ENCODE peak calls at places on chromosomes 7 and 10, in six cellular contexts. One of them, this sample, is unnamed.

GRCh38 chr7:102415685-102416225 is 17.6 kb upstream of the ORAI2 start:
- DNase-seq in adipocyte: no peak
- DNase-seq in BJ: no peak
- DNase-seq in CD8-positive, alpha-beta memory T cell: peak; percentile 80
- DNase-seq in cardiac muscle cell: no peak
- DNase-seq in keratinocyte: no peak
- DNase-seq in this sample: no peak

GRCh38 chr7:55019691-55020480 is 1.1 kb downstream of the EGFR start:
- DNase-seq in adipocyte: peak; percentile 59
- DNase-seq in BJ: no peak
- DNase-seq in CD8-positive, alpha-beta memory T cell: no peak
- DNase-seq in cardiac muscle cell: no peak
- DNase-seq in keratinocyte: no peak
- DNase-seq in this sample: no peak

GRCh38 chr10:122140941-122141623 is 130.0 kb upstream of the BTBD16 start:
- DNase-seq in adipocyte: peak; percentile 92
- DNase-seq in BJ: peak; percentile 84
- DNase-seq in CD8-positive, alpha-beta memory T cell: no peak
- DNase-seq in cardiac muscle cell: peak; percentile 86
- DNase-seq in keratinocyte: peak; percentile 90
- DNase-seq in this sample: peak; percentile 88

GRCh38 chr7:47100815-47101435 is 481.0 kb downstream of the TNS3 start:
- DNase-seq in adipocyte: peak; percentile 53
- DNase-seq in BJ: no peak
- DNase-seq in CD8-positive, alpha-beta memory T cell: no peak
- DNase-seq in cardiac muscle cell: peak; percentile 84
- DNase-seq in keratinocyte: no peak
- DNase-seq in this sample: no peak

GRCh38 chr10:29041512-29042150 is 247.2 kb upstream of the LYZL1 start:
- DNase-seq in adipocyte: peak; percentile 30
- DNase-seq in BJ: no peak
- DNase-seq in CD8-positive, alpha-beta memory T cell: no peak
- DNase-seq in cardiac muscle cell: peak; percentile 34
- DNase-seq in keratinocyte: no peak
- DNase-seq in this sample: no peak

GRCh38 chr10:133324198-133324792 is 12.4 kb downstream of the CALY start:
- DNase-seq in adipocyte: peak; percentile 64
- DNase-seq in BJ: no peak
- DNase-seq in CD8-positive, alpha-beta memory T cell: peak; percentile 75
- DNase-seq in cardiac muscle cell: peak; percentile 59
- DNase-seq in keratinocyte: no peak
- DNase-seq in this sample: no peak

GRCh38 chr7:1529383-1530116 is 952 bp upstream of the MAFK start:
- DNase-seq in adipocyte: no peak
- DNase-seq in BJ: no peak
- DNase-seq in CD8-positive, alpha-beta memory T cell: no peak
- DNase-seq in cardiac muscle cell: no peak
- DNase-seq in keratinocyte: no peak
- DNase-seq in this sample: no peak

GRCh38 chr7:904847-905246 is 28.5 kb downstream of the GET4 start:
- DNase-seq in adipocyte: no peak
- DNase-seq in BJ: no peak
- DNase-seq in CD8-positive, alpha-beta memory T cell: no peak
- DNase-seq in cardiac muscle cell: peak; percentile 78
- DNase-seq in keratinocyte: no peak
- DNase-seq in this sample: no peak

GRCh38 chr10:74081918-74082317 is 68.7 kb downstream of the AP3M1 start:
- DNase-seq in adipocyte: no peak
- DNase-seq in BJ: no peak
- DNase-seq in CD8-positive, alpha-beta memory T cell: no peak
- DNase-seq in cardiac muscle cell: no peak
- DNase-seq in keratinocyte: no peak
- DNase-seq in this sample: no peak

GRCh38 chr7:100171087-100171681 is 2.8 kb upstream of the GAL3ST4 start:
- DNase-seq in adipocyte: no peak
- DNase-seq in BJ: no peak
- DNase-seq in CD8-positive, alpha-beta memory T cell: peak; percentile 69
- DNase-seq in cardiac muscle cell: no peak
- DNase-seq in keratinocyte: no peak
- DNase-seq in this sample: no peak

GRCh38 chr10:69337312-69338132 is 59.2 kb downstream of the HK1 start:
- DNase-seq in adipocyte: peak; percentile 46
- DNase-seq in BJ: peak; percentile 65
- DNase-seq in CD8-positive, alpha-beta memory T cell: no peak
- DNase-seq in cardiac muscle cell: peak; percentile 95
- DNase-seq in keratinocyte: no peak
- DNase-seq in this sample: peak; percentile 74

GRCh38 chr10:103273026-103273425 is 3.9 kb upstream of the INA start:
- DNase-seq in adipocyte: peak; percentile 97
- DNase-seq in BJ: peak; percentile 100
- DNase-seq in CD8-positive, alpha-beta memory T cell: no peak
- DNase-seq in cardiac muscle cell: peak; percentile 94
- DNase-seq in keratinocyte: peak; percentile 82
- DNase-seq in this sample: peak; percentile 93

GRCh38 chr7:108875139-108875538 is 305.5 kb downstream of the DNAJB9 start:
- DNase-seq in adipocyte: no peak
- DNase-seq in BJ: no peak
- DNase-seq in CD8-positive, alpha-beta memory T cell: no peak
- DNase-seq in cardiac muscle cell: peak; percentile 53
- DNase-seq in keratinocyte: no peak
- DNase-seq in this sample: no peak

GRCh38 chr7:125563964-125564529 is 634.4 kb upstream of the POT1 start:
- DNase-seq in adipocyte: no peak
- DNase-seq in BJ: no peak
- DNase-seq in CD8-positive, alpha-beta memory T cell: no peak
- DNase-seq in cardiac muscle cell: no peak
- DNase-seq in keratinocyte: no peak
- DNase-seq in this sample: no peak

GRCh38 chr7:156015237-156016020 is 203.2 kb upstream of the SHH start:
- DNase-seq in adipocyte: no peak
- DNase-seq in BJ: no peak
- DNase-seq in CD8-positive, alpha-beta memory T cell: no peak
- DNase-seq in cardiac muscle cell: no peak
- DNase-seq in keratinocyte: no peak
- DNase-seq in this sample: no peak

GRCh38 chr7:49731836-49732235 is 41.6 kb upstream of the VWC2 start:
- DNase-seq in adipocyte: no peak
- DNase-seq in BJ: no peak
- DNase-seq in CD8-positive, alpha-beta memory T cell: no peak
- DNase-seq in cardiac muscle cell: no peak
- DNase-seq in keratinocyte: no peak
- DNase-seq in this sample: no peak

DNA sequence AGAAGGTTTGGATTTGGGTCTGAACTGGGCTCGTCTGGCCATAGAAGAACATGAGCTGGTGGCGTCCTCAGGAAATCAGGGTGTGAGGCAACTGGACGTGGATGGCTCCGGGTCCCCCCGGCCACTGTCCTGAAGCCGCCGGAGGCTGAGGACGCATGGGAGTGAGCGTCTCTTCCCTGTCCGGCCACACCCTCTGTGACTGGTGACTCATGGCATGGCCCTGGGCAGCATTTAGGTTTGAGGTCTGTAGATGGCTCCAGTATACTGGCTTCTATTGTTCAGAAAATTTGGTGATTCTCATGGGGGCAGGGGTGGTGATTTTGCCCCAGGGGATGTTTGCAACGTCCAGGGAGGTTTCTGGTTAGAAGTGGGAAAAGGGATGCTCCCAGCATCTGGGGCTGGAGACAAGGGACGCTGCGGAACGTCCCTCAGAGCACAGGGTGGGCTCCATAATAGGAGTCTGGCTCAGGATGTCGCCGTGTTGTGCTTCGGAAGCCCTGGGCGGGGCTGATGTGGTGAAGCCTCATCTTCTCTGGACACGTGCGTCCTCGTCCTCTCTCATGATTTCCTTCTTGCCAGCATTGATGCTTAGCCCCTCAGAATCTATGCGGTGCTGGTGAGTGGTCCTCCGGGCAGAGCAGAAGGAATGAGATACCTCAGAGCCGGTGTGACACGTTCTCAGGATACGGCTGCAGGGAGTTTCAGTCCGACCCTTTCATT is 49.9 kb downstream of the PITRM1 start:
- DNase-seq in adipocyte: no peak
- DNase-seq in BJ: no peak
- DNase-seq in CD8-positive, alpha-beta memory T cell: no peak
- DNase-seq in cardiac muscle cell: no peak
- DNase-seq in keratinocyte: no peak
- DNase-seq in this sample: no peak
- H3K36me3 ChIP-seq in adipocyte: peaks cover 20% of the 10 kb centered on the region
- H3K36me3 ChIP-seq in BJ: peaks cover 39% of the 10 kb centered on the region
- H3K36me3 ChIP-seq in CD8-positive, alpha-beta memory T cell: no peaks in the 10 kb centered on the region
- H3K36me3 ChIP-seq in cardiac muscle cell: peaks cover 58% of the 10 kb centered on the region
- H3K36me3 ChIP-seq in keratinocyte: peaks cover 36% of the 10 kb centered on the region
- H3K36me3 ChIP-seq in this sample: peaks cover 2% of the 10 kb centered on the region

GRCh38 chr10:66292456-66292855 is 633.4 kb upstream of the LRRTM3 start:
- DNase-seq in adipocyte: no peak
- DNase-seq in BJ: no peak
- DNase-seq in CD8-positive, alpha-beta memory T cell: no peak
- DNase-seq in cardiac muscle cell: no peak
- DNase-seq in keratinocyte: no peak
- DNase-seq in this sample: no peak

GRCh38 chr10:66292922-66293321 is 632.9 kb upstream of the LRRTM3 start:
- DNase-seq in adipocyte: no peak
- DNase-seq in BJ: no peak
- DNase-seq in CD8-positive, alpha-beta memory T cell: no peak
- DNase-seq in cardiac muscle cell: no peak
- DNase-seq in keratinocyte: no peak
- DNase-seq in this sample: no peak

GRCh38 chr10:66291133-66291532 is 634.7 kb upstream of the LRRTM3 start:
- DNase-seq in adipocyte: no peak
- DNase-seq in BJ: no peak
- DNase-seq in CD8-positive, alpha-beta memory T cell: no peak
- DNase-seq in cardiac muscle cell: no peak
- DNase-seq in keratinocyte: no peak
- DNase-seq in this sample: no peak

GRCh38 chr10:66294538-66294937 is 631.3 kb upstream of the LRRTM3 start:
- DNase-seq in adipocyte: no peak
- DNase-seq in BJ: no peak
- DNase-seq in CD8-positive, alpha-beta memory T cell: no peak
- DNase-seq in cardiac muscle cell: no peak
- DNase-seq in keratinocyte: no peak
- DNase-seq in this sample: no peak

DNA sequence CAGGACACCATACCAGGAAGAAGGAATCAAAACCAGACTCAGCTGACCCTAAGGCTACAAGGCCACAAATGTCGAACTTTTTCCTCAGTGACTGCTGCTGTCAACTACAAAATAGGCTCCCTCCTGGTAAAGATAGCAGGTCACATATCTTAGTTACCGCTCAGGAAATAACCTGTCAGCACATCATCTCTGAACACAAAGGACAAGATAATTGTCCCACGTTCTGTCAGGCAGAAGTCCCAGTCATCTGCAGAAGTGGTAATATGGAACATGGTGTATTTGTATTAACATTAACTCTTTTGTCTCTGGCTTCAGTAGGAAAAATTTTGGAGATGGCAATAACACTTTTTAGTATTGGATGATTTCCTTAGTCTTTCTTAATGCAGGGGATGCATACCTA is 630.2 kb upstream of the LRRTM3 start:
- DNase-seq in adipocyte: no peak
- DNase-seq in BJ: no peak
- DNase-seq in CD8-positive, alpha-beta memory T cell: no peak
- DNase-seq in cardiac muscle cell: no peak
- DNase-seq in keratinocyte: no peak
- DNase-seq in this sample: no peak
- H3K4me3 ChIP-seq in adipocyte: no peak overlapping the region
- H3K4me3 ChIP-seq in BJ: no peak overlapping the region
- H3K4me3 ChIP-seq in CD8-positive, alpha-beta memory T cell: no peak overlapping the region
- H3K4me3 ChIP-seq in cardiac muscle cell: no peak overlapping the region
- H3K4me3 ChIP-seq in keratinocyte: no peak overlapping the region
- H3K4me3 ChIP-seq in this sample: no peak overlapping the region

GRCh38 chr7:138849701-138850100 is 51.7 kb upstream of the ATP6V0A4 start:
- DNase-seq in adipocyte: no peak
- DNase-seq in BJ: no peak
- DNase-seq in CD8-positive, alpha-beta memory T cell: no peak
- DNase-seq in cardiac muscle cell: no peak
- DNase-seq in keratinocyte: no peak
- DNase-seq in this sample: no peak
- H3K36me3 ChIP-seq in adipocyte: no peaks in the 10 kb centered on the region
- H3K36me3 ChIP-seq in BJ: no peaks in the 10 kb centered on the region
- H3K36me3 ChIP-seq in CD8-positive, alpha-beta memory T cell: no peaks in the 10 kb centered on the region
- H3K36me3 ChIP-seq in cardiac muscle cell: peaks cover 19% of the 10 kb centered on the region
- H3K36me3 ChIP-seq in keratinocyte: no peaks in the 10 kb centered on the region
- H3K36me3 ChIP-seq in this sample: no peaks in the 10 kb centered on the region

GRCh38 chr10:132266594-132267161 is 41.1 kb downstream of the STK32C start:
- DNase-seq in adipocyte: no peak
- DNase-seq in BJ: no peak
- DNase-seq in CD8-positive, alpha-beta memory T cell: no peak
- DNase-seq in cardiac muscle cell: peak; percentile 13
- DNase-seq in keratinocyte: no peak
- DNase-seq in this sample: no peak

GRCh38 chr10:132265878-132266496 is 41.8 kb downstream of the STK32C start:
- DNase-seq in adipocyte: peak; percentile 57
- DNase-seq in BJ: no peak
- DNase-seq in CD8-positive, alpha-beta memory T cell: no peak
- DNase-seq in cardiac muscle cell: peak; percentile 31
- DNase-seq in keratinocyte: no peak
- DNase-seq in this sample: no peak

GRCh38 chr10:132263866-132264265 is 43.9 kb downstream of the STK32C start:
- DNase-seq in adipocyte: no peak
- DNase-seq in BJ: no peak
- DNase-seq in CD8-positive, alpha-beta memory T cell: no peak
- DNase-seq in cardiac muscle cell: no peak
- DNase-seq in keratinocyte: no peak
- DNase-seq in this sample: no peak

GRCh38 chr10:132264306-132264950 is 43.3 kb downstream of the STK32C start:
- DNase-seq in adipocyte: no peak
- DNase-seq in BJ: no peak
- DNase-seq in CD8-positive, alpha-beta memory T cell: no peak
- DNase-seq in cardiac muscle cell: no peak
- DNase-seq in keratinocyte: no peak
- DNase-seq in this sample: no peak

DNA sequence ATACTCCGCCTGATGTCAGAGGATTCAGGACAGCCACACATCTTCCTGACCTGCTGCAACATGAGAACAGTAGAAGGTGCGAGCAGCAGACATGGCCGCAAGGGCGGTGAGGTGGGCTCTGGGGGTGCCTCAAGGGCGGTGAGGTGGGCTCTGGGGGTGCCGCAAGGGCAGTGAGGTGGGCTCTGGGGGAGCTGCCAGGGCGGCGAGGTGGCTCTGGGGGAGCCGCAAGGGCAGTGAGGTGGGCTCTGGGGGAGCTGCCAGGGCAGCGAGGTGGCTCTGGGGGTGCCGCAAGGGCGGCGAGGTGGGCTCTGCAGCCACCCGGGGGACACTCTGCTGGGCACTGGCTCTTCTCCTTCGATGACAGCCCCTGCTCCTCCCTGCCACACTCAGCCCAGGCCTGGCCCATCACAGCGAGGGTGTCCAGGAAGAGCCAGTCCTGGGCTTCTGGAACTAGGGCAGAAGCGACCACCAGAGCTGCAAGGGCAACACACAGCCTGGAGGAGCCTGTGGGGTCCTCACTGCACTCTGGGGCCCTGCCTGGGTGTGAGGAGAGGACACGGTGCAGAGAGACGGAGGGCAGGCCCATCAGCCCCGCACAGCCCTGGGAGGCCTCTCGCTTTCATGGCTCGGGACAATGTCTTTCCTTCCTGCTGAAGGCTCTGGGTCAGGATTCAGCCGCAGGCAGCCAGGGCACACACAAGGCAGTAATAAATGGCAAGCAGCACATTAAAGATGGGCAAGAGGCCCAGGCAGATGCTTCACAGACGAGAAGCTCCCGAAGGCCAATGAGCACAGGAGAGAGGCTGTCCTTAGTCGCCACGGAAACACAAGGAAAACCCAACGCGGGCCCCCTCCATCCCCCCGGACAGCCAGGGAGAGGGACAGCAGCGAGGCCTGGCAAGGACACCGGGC is 42.5 kb downstream of the STK32C start:
- DNase-seq in adipocyte: peak; percentile 60
- DNase-seq in BJ: peak; percentile 22
- DNase-seq in CD8-positive, alpha-beta memory T cell: no peak
- DNase-seq in cardiac muscle cell: no peak
- DNase-seq in keratinocyte: no peak
- DNase-seq in this sample: no peak
- H3K4me3 ChIP-seq in adipocyte: no peak overlapping the region
- H3K4me3 ChIP-seq in BJ: no peak overlapping the region
- H3K4me3 ChIP-seq in CD8-positive, alpha-beta memory T cell: no peak overlapping the region
- H3K4me3 ChIP-seq in cardiac muscle cell: no peak overlapping the region
- H3K4me3 ChIP-seq in keratinocyte: no peak overlapping the region
- H3K4me3 ChIP-seq in this sample: no peak overlapping the region

This sample was measured in kidney epithelial cell.